ENCODE peak calls at places on chromosome 1, in six cellular contexts. X is CD4-positive, CD25-positive, alpha-beta regulatory T cell; I is ecto neural progenitor cell; W is T-helper 17 cell; H is aorta; C is SK-N-DZ. G is an unnamed sample.
A peak's percentile ranks its signal among the peaks of the same experiment; 100 is the strongest.

GRCh38 chr1:235938714-235939487 is 72.2 kb upstream of the LYST start:
- DNase-seq in H (no peak), W (no peak), I (no peak), X (no peak), C (no peak), G (no peak)

GRCh38 chr1:30379684-30380624 is 343.4 kb downstream of the MATN1 start:
- DNase-seq in X (peak; percentile 62), C (peak; percentile 50), I (peak; percentile 66), W (peak; percentile 34), H (no peak), G (peak; percentile 43)

GRCh38 chr1:41590331-41590730 is 105.8 kb upstream of the EDN2 start:
- DNase-seq in H (no peak), X (no peak), C (no peak), W (no peak), I (no peak), G (no peak)

GRCh38 chr1:236565530-236565929 is 38.8 kb downstream of the HEATR1 start:
- DNase-seq in C (no peak), X (no peak), W (no peak), I (no peak), H (no peak), G (no peak)

GRCh38 chr1:109819365-109819764 is 55.6 kb upstream of the EPS8L3 start:
- DNase-seq in H (no peak), X (no peak), W (no peak), C (no peak), I (no peak), G (no peak)

GRCh38 chr1:145916745-145917144 is 1.8 kb downstream of the PEX11B start:
- DNase-seq in W (no peak), H (no peak), I (no peak), C (no peak), X (no peak), G (no peak)

GRCh38 chr1:7378346-7379130 is 392.6 kb upstream of the VAMP3 start:
- DNase-seq in C (no peak), H (peak; percentile 21), X (no peak), I (peak; percentile 40), W (no peak), G (peak; percentile 51)

GRCh38 chr1:19735419-19736127 is 64.1 kb downstream of the TMCO4 start:
- DNase-seq in C (no peak), I (no peak), X (no peak), H (peak; percentile 89), W (no peak), G (no peak)

GRCh38 chr1:210883821-210884220 is 250.1 kb downstream of the KCNH1 start:
- DNase-seq in W (no peak), H (no peak), I (no peak), C (no peak), X (no peak), G (no peak)

GRCh38 chr1:53465023-53465957 is 6.1 kb downstream of the DMRTB1 start:
- DNase-seq in H (no peak), W (no peak), X (no peak), C (no peak), I (no peak), G (no peak)

GRCh38 chr1:89945852-89946476 is 48.9 kb upstream of the ZNF326 start:
- DNase-seq in X (no peak), C (no peak), I (no peak), H (no peak), W (no peak), G (no peak)

GRCh38 chr1:58773406-58773840 is 10.4 kb downstream of the JUN start:
- DNase-seq in C (no peak), W (no peak), I (no peak), H (peak; percentile 85), X (peak; percentile 13), G (peak; percentile 64)

GRCh38 chr1:101150676-101151075 is 86.1 kb upstream of the S1PR1 start:
- DNase-seq in X (no peak), I (no peak), W (no peak), C (no peak), H (no peak), G (no peak)

G was measured in NCI-H510A.